ENCODE peak calls at places on chromosomes 16 and 17, in six cellular contexts. One of them, this sample, is unnamed.
A peak's percentile ranks its signal among the peaks of the same experiment; 100 is the strongest.

GRCh38 chr17:28501421-28502284 is 4.5 kb upstream of the FOXN1 start:
- DNase-seq in K562: no peak
- DNase-seq in GM12891: no peak
- DNase-seq in HepG2: no peak
- DNase-seq in H1: no peak
- DNase-seq in GM12878: no peak
- DNase-seq in this sample: no peak

GRCh38 chr17:80163315-80163714 is 6.5 kb upstream of the CARD14 start:
- DNase-seq in K562: no peak
- DNase-seq in GM12891: no peak
- DNase-seq in HepG2: no peak
- DNase-seq in H1: no peak
- DNase-seq in GM12878: no peak
- DNase-seq in this sample: no peak

GRCh38 chr16:11356573-11357331 is 11.5 kb downstream of the RMI2 start:
- DNase-seq in K562: peak; percentile 75
- DNase-seq in GM12891: no peak
- DNase-seq in HepG2: peak; percentile 81
- DNase-seq in H1: peak; percentile 85
- DNase-seq in GM12878: no peak
- DNase-seq in this sample: no peak

GRCh38 chr16:86854895-86855294 is 276.5 kb downstream of the FOXL1 start:
- DNase-seq in K562: no peak
- DNase-seq in GM12891: no peak
- DNase-seq in HepG2: no peak
- DNase-seq in H1: no peak
- DNase-seq in GM12878: no peak
- DNase-seq in this sample: no peak

GRCh38 chr17:50893183-50893993 is 27.2 kb upstream of the TOB1 start:
- DNase-seq in K562: no peak
- DNase-seq in GM12891: no peak
- DNase-seq in HepG2: peak; percentile 90
- DNase-seq in H1: no peak
- DNase-seq in GM12878: no peak
- DNase-seq in this sample: no peak

GRCh38 chr17:50634123-50634914 is at the start of gene ABCC3:
- DNase-seq in K562: no peak
- DNase-seq in GM12891: no peak
- DNase-seq in HepG2: peak; percentile 56
- DNase-seq in H1: peak; percentile 73
- DNase-seq in GM12878: no peak
- DNase-seq in this sample: no peak

GRCh38 chr17:4598776-4599504 is 14.6 kb downstream of the SMTNL2 start:
- DNase-seq in K562: no peak
- DNase-seq in GM12891: no peak
- DNase-seq in HepG2: no peak
- DNase-seq in H1: no peak
- DNase-seq in GM12878: no peak
- DNase-seq in this sample: no peak

GRCh38 chr17:46736100-46736499 is 82.4 kb downstream of the WNT3 start:
- DNase-seq in K562: no peak
- DNase-seq in GM12891: no peak
- DNase-seq in HepG2: no peak
- DNase-seq in H1: no peak
- DNase-seq in GM12878: peak; percentile 3
- DNase-seq in this sample: no peak

GRCh38 chr16:68503334-68503733 is 35.8 kb upstream of the ZFP90 start:
- DNase-seq in K562: no peak
- DNase-seq in GM12891: no peak
- DNase-seq in HepG2: no peak
- DNase-seq in H1: no peak
- DNase-seq in GM12878: no peak
- DNase-seq in this sample: no peak

GRCh38 chr17:30915833-30916611 is 5.7 kb upstream of the ADAP2 start:
- DNase-seq in K562: no peak
- DNase-seq in GM12891: no peak
- DNase-seq in HepG2: peak; percentile 52
- DNase-seq in H1: no peak
- DNase-seq in GM12878: no peak
- DNase-seq in this sample: no peak

GRCh38 chr17:74543891-74544760 is 1.8 kb downstream of the CD300C start:
- DNase-seq in K562: no peak
- DNase-seq in GM12891: no peak
- DNase-seq in HepG2: no peak
- DNase-seq in H1: no peak
- DNase-seq in GM12878: no peak
- DNase-seq in this sample: no peak

GRCh38 chr17:50682938-50683337 is 24.8 kb downstream of the ANKRD40 start:
- DNase-seq in K562: no peak
- DNase-seq in GM12891: no peak
- DNase-seq in HepG2: no peak
- DNase-seq in H1: no peak
- DNase-seq in GM12878: no peak
- DNase-seq in this sample: no peak

GRCh38 chr17:39199673-39199985 is 454 bp upstream of the RPL19 start:
- DNase-seq in K562: no peak
- DNase-seq in GM12891: no peak
- DNase-seq in HepG2: no peak
- DNase-seq in H1: no peak
- DNase-seq in GM12878: no peak
- DNase-seq in this sample: no peak

GRCh38 chr17:50471009-50471905 is 2.6 kb upstream of the CHAD start:
- DNase-seq in K562: no peak
- DNase-seq in GM12891: no peak
- DNase-seq in HepG2: no peak
- DNase-seq in H1: no peak
- DNase-seq in GM12878: no peak
- DNase-seq in this sample: no peak

GRCh38 chr17:75720656-75721462 is at the start of gene ITGB4:
- DNase-seq in K562: peak; percentile 94
- DNase-seq in GM12891: peak; percentile 83
- DNase-seq in HepG2: peak; percentile 39
- DNase-seq in H1: peak; percentile 84
- DNase-seq in GM12878: no peak
- DNase-seq in this sample: peak; percentile 74

GRCh38 chr17:68199837-68200688 is 47.8 kb upstream of the AMZ2 start:
- DNase-seq in K562: no peak
- DNase-seq in GM12891: no peak
- DNase-seq in HepG2: no peak
- DNase-seq in H1: no peak
- DNase-seq in GM12878: no peak
- DNase-seq in this sample: no peak

GRCh38 chr16:81711609-81712329 is 67.3 kb upstream of the PLCG2 start:
- DNase-seq in K562: peak; percentile 57
- DNase-seq in GM12891: no peak
- DNase-seq in HepG2: no peak
- DNase-seq in H1: no peak
- DNase-seq in GM12878: no peak
- DNase-seq in this sample: no peak

GRCh38 chr16:31087971-31088370 is 772 bp downstream of the PRSS53 start:
- DNase-seq in K562: no peak
- DNase-seq in GM12891: no peak
- DNase-seq in HepG2: no peak
- DNase-seq in H1: no peak
- DNase-seq in GM12878: no peak
- DNase-seq in this sample: no peak

GRCh38 chr16:31087481-31087880 is 1.3 kb downstream of the PRSS53 start:
- DNase-seq in K562: no peak
- DNase-seq in GM12891: no peak
- DNase-seq in HepG2: no peak
- DNase-seq in H1: no peak
- DNase-seq in GM12878: no peak
- DNase-seq in this sample: no peak

GRCh38 chr16:31089199-31089598 is 456 bp upstream of the PRSS53 start:
- DNase-seq in K562: no peak
- DNase-seq in GM12891: no peak
- DNase-seq in HepG2: no peak
- DNase-seq in H1: no peak
- DNase-seq in GM12878: no peak
- DNase-seq in this sample: no peak

GRCh38 chr16:31090540-31090939 is 1.8 kb upstream of the PRSS53 start:
- DNase-seq in K562: no peak
- DNase-seq in GM12891: no peak
- DNase-seq in HepG2: no peak
- DNase-seq in H1: no peak
- DNase-seq in GM12878: no peak
- DNase-seq in this sample: no peak

GRCh38 chr16:31088459-31089183 is at the start of gene PRSS53:
- DNase-seq in K562: no peak
- DNase-seq in GM12891: no peak
- DNase-seq in HepG2: no peak
- DNase-seq in H1: no peak
- DNase-seq in GM12878: no peak
- DNase-seq in this sample: no peak
- TF ChIP-seq TAF1 in K562: no peak
- TF ChIP-seq TAF1 in GM12891: no peak
- TF ChIP-seq TAF1 in HepG2: no peak
- TF ChIP-seq TAF1 in H1: no peak
- TF ChIP-seq TAF1 in GM12878: no peak
- TF ChIP-seq TAF1 in this sample: no peak

GRCh38 chr16:55479560-55480197 is 681 bp downstream of the MMP2 start:
- DNase-seq in K562: no peak
- DNase-seq in GM12891: no peak
- DNase-seq in HepG2: no peak
- DNase-seq in H1: no peak
- DNase-seq in GM12878: no peak
- DNase-seq in this sample: no peak

GRCh38 chr16:55480228-55480655 is 1.2 kb downstream of the MMP2 start:
- DNase-seq in K562: no peak
- DNase-seq in GM12891: no peak
- DNase-seq in HepG2: no peak
- DNase-seq in H1: peak; percentile 63
- DNase-seq in GM12878: no peak
- DNase-seq in this sample: no peak

GRCh38 chr16:55476625-55477533 is 2.1 kb upstream of the MMP2 start:
- DNase-seq in K562: no peak
- DNase-seq in GM12891: no peak
- DNase-seq in HepG2: no peak
- DNase-seq in H1: no peak
- DNase-seq in GM12878: no peak
- DNase-seq in this sample: no peak

GRCh38 chr16:55482056-55482455 is 3.1 kb downstream of the MMP2 start:
- DNase-seq in K562: no peak
- DNase-seq in GM12891: no peak
- DNase-seq in HepG2: no peak
- DNase-seq in H1: no peak
- DNase-seq in GM12878: no peak
- DNase-seq in this sample: no peak

GRCh38 chr16:55478827-55479559 is at the start of gene MMP2:
- DNase-seq in K562: no peak
- DNase-seq in GM12891: no peak
- DNase-seq in HepG2: no peak
- DNase-seq in H1: peak; percentile 74
- DNase-seq in GM12878: no peak
- DNase-seq in this sample: no peak
- TF ChIP-seq POLR2A in K562: no peak
- TF ChIP-seq POLR2A in GM12891: no peak
- TF ChIP-seq POLR2A in HepG2: no peak
- TF ChIP-seq POLR2A in H1: no peak
- TF ChIP-seq POLR2A in GM12878: no peak
- TF ChIP-seq POLR2A in this sample: no peak

GRCh38 chr16:17467923-17468540 is 2.7 kb downstream of the XYLT1 start:
- DNase-seq in K562: no peak
- DNase-seq in GM12891: no peak
- DNase-seq in HepG2: peak; percentile 33
- DNase-seq in H1: peak; percentile 72
- DNase-seq in GM12878: no peak
- DNase-seq in this sample: no peak
- TF ChIP-seq POLR2AphosphoS5 in K562: no peak
- TF ChIP-seq POLR2AphosphoS5 in GM12891: no peak
- TF ChIP-seq POLR2AphosphoS5 in HepG2: no peak
- TF ChIP-seq POLR2AphosphoS5 in H1: no peak
- TF ChIP-seq POLR2AphosphoS5 in GM12878: no peak
- TF ChIP-seq POLR2AphosphoS5 in this sample: no peak

DNA sequence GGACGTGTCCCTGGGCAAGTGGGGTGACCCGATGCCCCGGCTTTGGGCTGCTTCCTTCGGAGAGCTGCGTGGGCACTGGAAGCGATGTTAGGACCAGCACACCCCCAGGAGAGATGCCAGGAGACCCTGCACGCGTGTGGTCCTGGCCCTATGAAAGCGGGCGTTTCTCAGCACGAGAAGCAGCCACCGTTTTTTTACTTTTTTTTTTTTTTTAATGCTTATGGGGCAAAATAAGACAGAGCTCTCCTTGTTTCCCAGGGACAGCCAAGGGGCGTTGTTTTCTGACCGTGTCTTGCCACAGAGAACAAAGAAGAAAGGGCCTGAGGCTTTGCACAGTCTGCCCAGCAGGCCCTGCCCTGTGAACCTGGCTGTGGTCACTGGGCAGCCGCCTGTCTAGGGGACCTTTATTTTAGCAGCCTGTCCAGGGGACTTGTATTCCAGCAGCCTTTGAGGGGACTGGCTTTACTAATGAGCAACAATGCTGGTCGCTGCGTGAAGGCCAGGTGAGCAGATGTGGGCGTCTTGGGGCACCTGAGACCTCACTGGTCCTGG is 996 bp downstream of the SLC25A10 start:
- DNase-seq in K562: no peak
- DNase-seq in GM12891: no peak
- DNase-seq in HepG2: peak; percentile 68
- DNase-seq in H1: no peak
- DNase-seq in GM12878: no peak
- DNase-seq in this sample: no peak
- TF ChIP-seq TAF1 in K562: no peak
- TF ChIP-seq TAF1 in GM12891: no peak
- TF ChIP-seq TAF1 in HepG2: no peak
- TF ChIP-seq TAF1 in H1: no peak
- TF ChIP-seq TAF1 in GM12878: no peak
- TF ChIP-seq TAF1 in this sample: no peak

GRCh38 chr17:64148017-64148631 is 18.2 kb upstream of the ERN1 start:
- DNase-seq in K562: no peak
- DNase-seq in GM12891: no peak
- DNase-seq in HepG2: peak; percentile 36
- DNase-seq in H1: no peak
- DNase-seq in GM12878: no peak
- DNase-seq in this sample: no peak
- TF ChIP-seq POLR2A in K562: peak; percentile 22
- TF ChIP-seq POLR2A in GM12891: no peak
- TF ChIP-seq POLR2A in HepG2: no peak
- TF ChIP-seq POLR2A in H1: no peak
- TF ChIP-seq POLR2A in GM12878: no peak
- TF ChIP-seq POLR2A in this sample: peak; percentile 58